ENCODE peak calls at places on chromosomes 3 and 15, in four cellular contexts. S is choroid plexus epithelial cell, U is amniotic epithelial cell, O is Caki2. C is an unnamed sample.

GRCh38 chr15:59352683-59353082 is 20.0 kb downstream of the MYO1E start:
- DNase-seq in U (peak), S (no peak), O (no peak), C (no peak)

GRCh38 chr15:31396881-31397560 is 70.4 kb downstream of the KLF13 start:
- DNase-seq in O (peak), U (peak), S (peak), C (peak)

GRCh38 chr3:39962566-39962965 is 153.2 kb downstream of the MYRIP start:
- DNase-seq in U (no peak), O (no peak), S (no peak), C (no peak)

GRCh38 chr3:81920805-81921204 is 159.4 kb upstream of the GBE1 start:
- DNase-seq in S (peak), O (no peak), U (no peak), C (no peak)

GRCh38 chr3:126607214-126607908 is 47.6 kb downstream of the TXNRD3 start:
- DNase-seq in U (peak), S (peak), O (peak), C (no peak)

GRCh38 chr3:149523899-149524298 is 49.4 kb downstream of the TM4SF4 start:
- DNase-seq in S (no peak), U (peak), O (no peak), C (no peak)

GRCh38 chr3:128187495-128187894 is 34.2 kb downstream of the EEFSEC start:
- DNase-seq in S (no peak), U (no peak), O (no peak), C (no peak)

GRCh38 chr3:116198087-116198486 is 247.2 kb downstream of the LSAMP start:
- DNase-seq in O (no peak), S (peak), U (peak), C (no peak)

GRCh38 chr3:60048447-60048848 is 998.6 kb upstream of the CFAP20DC start:
- DNase-seq in U (no peak), S (no peak), O (no peak), C (no peak)

GRCh38 chr3:11556851-11557644 is 86.7 kb downstream of the VGLL4 start:
- DNase-seq in U (peak), S (peak), O (no peak), C (peak)

GRCh38 chr15:54559405-54560064 is 581.3 kb downstream of the UNC13C start:
- DNase-seq in O (no peak), S (no peak), U (no peak), C (no peak)

GRCh38 chr3:57059416-57059815 is 1.0 kb upstream of the SPATA12 start:
- DNase-seq in S (no peak), U (no peak), O (no peak), C (no peak)

GRCh38 chr3:131109156-131109555 is 82.5 kb downstream of the NEK11 start:
- DNase-seq in O (no peak), S (peak), U (peak), C (no peak)

GRCh38 chr15:41501191-41501917 is 7.7 kb downstream of the ITPKA start:
- DNase-seq in U (no peak), S (no peak), O (peak), C (no peak)